ENCODE peak calls at places on chromosomes 12 and 14, in six cellular contexts. One of them, this sample, is unnamed.

GRCh38 chr14:61540931-61541330 is 154.4 kb upstream of the HIF1A start:
- DNase-seq in endothelial cell: no peak
- DNase-seq in retinal pigment epithelial cell: no peak
- DNase-seq in Calu3: no peak
- DNase-seq in cardiac fibroblast: no peak
- DNase-seq in choroid plexus epithelial cell: no peak
- DNase-seq in this sample: no peak

GRCh38 chr14:88804035-88804434 is 11.3 kb upstream of the EML5 start:
- DNase-seq in endothelial cell: no peak
- DNase-seq in retinal pigment epithelial cell: no peak
- DNase-seq in Calu3: no peak
- DNase-seq in cardiac fibroblast: peak; percentile 4
- DNase-seq in choroid plexus epithelial cell: no peak
- DNase-seq in this sample: no peak

GRCh38 chr14:29788093-29788492 is 139.6 kb downstream of the PRKD1 start:
- DNase-seq in endothelial cell: no peak
- DNase-seq in retinal pigment epithelial cell: no peak
- DNase-seq in Calu3: no peak
- DNase-seq in cardiac fibroblast: no peak
- DNase-seq in choroid plexus epithelial cell: no peak
- DNase-seq in this sample: no peak

GRCh38 chr12:168763-169525 is 45.0 kb downstream of the SLC6A12 start:
- DNase-seq in endothelial cell: no peak
- DNase-seq in retinal pigment epithelial cell: no peak
- DNase-seq in Calu3: no peak
- DNase-seq in cardiac fibroblast: no peak
- DNase-seq in choroid plexus epithelial cell: peak; percentile 80
- DNase-seq in this sample: no peak

GRCh38 chr14:60724080-60724618 is at the start of gene SIX4:
- DNase-seq in endothelial cell: peak; percentile 70
- DNase-seq in retinal pigment epithelial cell: no peak
- DNase-seq in Calu3: peak; percentile 75
- DNase-seq in cardiac fibroblast: peak; percentile 80
- DNase-seq in choroid plexus epithelial cell: peak; percentile 89
- DNase-seq in this sample: peak; percentile 37

GRCh38 chr14:99169776-99170356 is 102.1 kb downstream of the BCL11B start:
- DNase-seq in endothelial cell: no peak
- DNase-seq in retinal pigment epithelial cell: no peak
- DNase-seq in Calu3: no peak
- DNase-seq in cardiac fibroblast: no peak
- DNase-seq in choroid plexus epithelial cell: no peak
- DNase-seq in this sample: no peak

GRCh38 chr14:30935445-30935844 is 61.1 kb downstream of the COCH start:
- DNase-seq in endothelial cell: no peak
- DNase-seq in retinal pigment epithelial cell: no peak
- DNase-seq in Calu3: no peak
- DNase-seq in cardiac fibroblast: no peak
- DNase-seq in choroid plexus epithelial cell: no peak
- DNase-seq in this sample: no peak

GRCh38 chr14:45066667-45067066 is 17.2 kb upstream of the PRPF39 start:
- DNase-seq in endothelial cell: no peak
- DNase-seq in retinal pigment epithelial cell: no peak
- DNase-seq in Calu3: no peak
- DNase-seq in cardiac fibroblast: no peak
- DNase-seq in choroid plexus epithelial cell: no peak
- DNase-seq in this sample: no peak

GRCh38 chr12:114911196-114911595 is 227.2 kb upstream of the TBX3 start:
- DNase-seq in endothelial cell: no peak
- DNase-seq in retinal pigment epithelial cell: no peak
- DNase-seq in Calu3: no peak
- DNase-seq in cardiac fibroblast: no peak
- DNase-seq in choroid plexus epithelial cell: no peak
- DNase-seq in this sample: no peak

GRCh38 chr12:4418913-4419312 is 26.7 kb downstream of the FGF6 start:
- DNase-seq in endothelial cell: no peak
- DNase-seq in retinal pigment epithelial cell: no peak
- DNase-seq in Calu3: no peak
- DNase-seq in cardiac fibroblast: no peak
- DNase-seq in choroid plexus epithelial cell: no peak
- DNase-seq in this sample: no peak

GRCh38 chr12:128068211-128068610 is 198.8 kb upstream of the TMEM132C start:
- DNase-seq in endothelial cell: no peak
- DNase-seq in retinal pigment epithelial cell: no peak
- DNase-seq in Calu3: no peak
- DNase-seq in cardiac fibroblast: no peak
- DNase-seq in choroid plexus epithelial cell: no peak
- DNase-seq in this sample: no peak

DNA sequence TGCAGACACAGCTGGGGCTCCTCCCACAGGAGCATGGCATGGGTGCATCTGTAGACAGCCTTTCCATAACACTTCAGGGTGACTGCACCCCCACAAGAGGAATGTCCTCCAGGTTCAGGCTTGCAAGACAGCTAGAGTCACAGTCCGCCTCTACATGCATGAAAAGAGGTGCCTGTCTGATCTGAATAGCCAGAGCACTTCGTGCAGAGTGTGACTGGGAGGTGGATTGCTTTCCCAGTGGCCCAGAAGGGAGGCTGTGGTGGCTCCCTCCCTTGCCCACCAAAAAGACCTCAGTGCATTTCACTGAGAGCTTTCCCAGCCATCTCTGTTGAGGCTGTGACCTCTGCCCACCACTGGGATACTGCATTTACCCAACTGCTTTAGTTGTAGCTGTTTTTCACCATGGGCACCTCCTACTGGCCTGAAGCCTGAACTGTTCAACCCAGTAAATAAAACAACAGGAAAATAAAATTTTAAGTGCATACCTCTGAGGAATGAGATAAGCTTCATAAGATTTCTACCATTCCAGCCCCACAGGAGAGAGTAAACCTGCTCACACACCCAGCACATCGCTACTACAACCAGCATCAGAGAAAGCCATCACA is 14.1 kb downstream of the CEP128 start:
- DNase-seq in endothelial cell: no peak
- DNase-seq in retinal pigment epithelial cell: no peak
- DNase-seq in Calu3: no peak
- DNase-seq in cardiac fibroblast: no peak
- DNase-seq in choroid plexus epithelial cell: no peak
- DNase-seq in this sample: no peak
- TF ChIP-seq CTCF in endothelial cell: peak; percentile 45
- TF ChIP-seq CTCF in retinal pigment epithelial cell: peak; percentile 7
- TF ChIP-seq CTCF in Calu3: no peak
- TF ChIP-seq CTCF in cardiac fibroblast: no peak
- TF ChIP-seq CTCF in choroid plexus epithelial cell: peak; percentile 24
- TF ChIP-seq CTCF in this sample: no peak

GRCh38 chr12:1591029-1591428 is 3.4 kb downstream of the FBXL14 start:
- DNase-seq in endothelial cell: no peak
- DNase-seq in retinal pigment epithelial cell: no peak
- DNase-seq in Calu3: no peak
- DNase-seq in cardiac fibroblast: peak; percentile 75
- DNase-seq in choroid plexus epithelial cell: peak; percentile 57
- DNase-seq in this sample: no peak
- TF ChIP-seq CTCF in endothelial cell: no peak
- TF ChIP-seq CTCF in retinal pigment epithelial cell: peak; percentile 12
- TF ChIP-seq CTCF in Calu3: no peak
- TF ChIP-seq CTCF in cardiac fibroblast: peak; percentile 23
- TF ChIP-seq CTCF in choroid plexus epithelial cell: peak; percentile 35
- TF ChIP-seq CTCF in this sample: peak; percentile 17

DNA sequence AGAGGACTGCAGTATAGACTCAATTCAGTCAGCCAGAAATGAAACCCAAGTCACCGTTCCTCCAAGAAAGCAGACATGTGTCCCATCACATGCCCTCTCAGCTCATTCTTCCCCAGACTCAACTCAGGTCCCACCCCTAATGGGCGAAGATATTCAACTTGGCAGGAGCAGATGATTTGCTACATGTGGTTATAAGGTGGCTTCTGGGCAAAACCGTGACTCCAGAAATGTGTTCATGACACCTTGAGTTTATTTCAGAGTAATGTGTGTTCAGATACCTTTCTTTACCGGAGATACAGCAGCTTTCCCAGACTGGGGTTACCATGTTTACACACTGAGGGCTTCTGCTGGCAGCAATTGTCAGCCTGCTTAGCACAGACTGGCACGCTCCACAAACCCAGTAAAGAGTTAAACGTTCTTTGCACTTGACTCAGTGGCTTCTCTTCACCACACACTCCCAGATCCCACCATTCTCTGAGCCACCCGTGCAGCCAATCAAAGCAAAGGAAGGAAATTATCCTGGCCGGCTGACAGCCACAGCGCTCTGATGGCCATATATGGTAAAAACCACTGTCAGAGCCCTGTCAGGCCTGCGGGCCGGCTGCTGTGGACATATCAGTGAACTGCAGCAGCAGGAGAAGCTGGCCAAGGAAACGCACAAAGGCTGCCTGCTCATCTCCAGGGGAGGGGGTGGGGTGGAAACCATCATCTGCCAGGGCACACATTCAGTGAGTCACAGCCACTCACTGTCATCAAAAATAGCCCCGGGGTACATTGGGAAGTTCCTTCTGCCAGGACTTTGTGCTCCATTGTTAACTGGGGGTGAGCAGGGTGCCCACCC is 39.9 kb downstream of the CORO1C start:
- DNase-seq in endothelial cell: peak; percentile 82
- DNase-seq in retinal pigment epithelial cell: peak; percentile 93
- DNase-seq in Calu3: peak; percentile 86
- DNase-seq in cardiac fibroblast: peak; percentile 99
- DNase-seq in choroid plexus epithelial cell: peak; percentile 99
- DNase-seq in this sample: peak; percentile 96
- TF ChIP-seq CTCF in endothelial cell: peak; percentile 19
- TF ChIP-seq CTCF in retinal pigment epithelial cell: peak; percentile 24
- TF ChIP-seq CTCF in Calu3: peak; percentile 24
- TF ChIP-seq CTCF in cardiac fibroblast: peak; percentile 57
- TF ChIP-seq CTCF in choroid plexus epithelial cell: peak; percentile 40
- TF ChIP-seq CTCF in this sample: peak; percentile 12

DNA sequence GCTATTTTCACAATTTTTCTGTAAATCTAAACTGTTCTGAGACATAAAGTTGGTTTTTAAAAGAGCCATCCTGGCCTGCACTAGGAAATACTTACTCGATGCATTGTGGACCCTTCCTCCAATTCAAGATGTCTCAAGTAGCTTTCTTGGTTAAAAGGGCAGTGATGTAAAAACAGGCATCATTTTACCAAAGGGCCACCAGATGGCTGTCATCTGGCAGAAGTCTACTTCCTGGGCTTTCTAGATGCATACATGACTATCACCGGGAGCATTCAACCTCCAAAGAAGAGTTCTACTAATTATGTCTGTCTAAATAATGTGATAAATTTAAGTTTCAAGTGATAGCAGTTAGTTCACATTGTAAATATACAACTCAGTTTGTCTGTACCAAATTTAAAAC is 96.8 kb upstream of the FRMD6 start:
- DNase-seq in endothelial cell: no peak
- DNase-seq in retinal pigment epithelial cell: no peak
- DNase-seq in Calu3: no peak
- DNase-seq in cardiac fibroblast: peak; percentile 78
- DNase-seq in choroid plexus epithelial cell: peak; percentile 67
- DNase-seq in this sample: no peak
- TF ChIP-seq CTCF in endothelial cell: no peak
- TF ChIP-seq CTCF in retinal pigment epithelial cell: peak; percentile 16
- TF ChIP-seq CTCF in Calu3: no peak
- TF ChIP-seq CTCF in cardiac fibroblast: peak; percentile 20
- TF ChIP-seq CTCF in choroid plexus epithelial cell: peak; percentile 41
- TF ChIP-seq CTCF in this sample: peak; percentile 6

DNA sequence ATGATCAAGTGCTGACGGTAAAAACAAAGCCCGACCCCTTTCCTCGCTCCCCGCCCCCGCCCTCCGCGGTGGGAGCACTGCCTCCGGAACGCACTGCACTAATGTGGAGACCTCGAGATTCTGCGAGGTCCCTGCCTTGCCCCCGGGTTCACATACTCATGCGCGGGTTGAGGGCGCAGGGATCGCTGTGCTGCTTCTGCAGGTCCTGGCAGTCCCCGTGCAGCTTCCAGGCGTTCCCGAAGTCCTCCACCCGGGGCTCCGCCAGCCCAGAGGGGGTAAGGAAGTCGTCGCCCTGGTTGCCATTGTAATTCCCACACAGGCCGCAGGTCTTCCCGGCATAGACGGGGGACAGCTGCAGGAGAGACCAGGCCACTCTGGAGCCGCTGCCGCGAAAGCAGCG is 66.8 kb downstream of the VWF start:
- DNase-seq in endothelial cell: peak; percentile 75
- DNase-seq in retinal pigment epithelial cell: no peak
- DNase-seq in Calu3: no peak
- DNase-seq in cardiac fibroblast: no peak
- DNase-seq in choroid plexus epithelial cell: no peak
- DNase-seq in this sample: no peak
- TF ChIP-seq CTCF in endothelial cell: peak; percentile 46
- TF ChIP-seq CTCF in retinal pigment epithelial cell: peak; percentile 5
- TF ChIP-seq CTCF in Calu3: no peak
- TF ChIP-seq CTCF in cardiac fibroblast: no peak
- TF ChIP-seq CTCF in choroid plexus epithelial cell: no peak
- TF ChIP-seq CTCF in this sample: no peak

GRCh38 chr12:130596241-130596640 is 119.9 kb downstream of the RIMBP2 start:
- DNase-seq in endothelial cell: no peak
- DNase-seq in retinal pigment epithelial cell: no peak
- DNase-seq in Calu3: no peak
- DNase-seq in cardiac fibroblast: no peak
- DNase-seq in choroid plexus epithelial cell: no peak
- DNase-seq in this sample: no peak
- TF ChIP-seq CTCF in endothelial cell: no peak
- TF ChIP-seq CTCF in retinal pigment epithelial cell: no peak
- TF ChIP-seq CTCF in Calu3: no peak
- TF ChIP-seq CTCF in cardiac fibroblast: no peak
- TF ChIP-seq CTCF in choroid plexus epithelial cell: no peak
- TF ChIP-seq CTCF in this sample: no peak

DNA sequence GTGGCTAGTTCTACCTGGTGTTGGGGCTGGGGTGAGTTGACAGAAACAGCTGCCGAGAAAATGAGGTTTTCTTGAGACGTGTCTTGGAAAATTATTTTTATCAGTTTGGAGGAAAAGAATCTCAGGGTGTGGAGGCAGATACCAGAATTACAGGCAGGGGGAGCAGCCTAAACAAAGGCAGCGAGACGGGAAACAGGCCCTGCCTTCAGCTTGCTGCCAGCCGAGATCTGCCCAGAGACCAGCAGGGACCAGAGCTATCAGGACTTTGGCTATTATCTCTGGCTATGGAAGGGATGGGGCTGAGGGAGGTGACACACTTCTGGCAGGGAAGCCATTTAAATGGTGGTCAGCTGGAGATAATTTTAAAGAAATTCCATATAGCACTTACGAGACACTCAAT is 25.7 kb downstream of the SYNDIG1L start:
- DNase-seq in endothelial cell: peak; percentile 31
- DNase-seq in retinal pigment epithelial cell: no peak
- DNase-seq in Calu3: peak; percentile 16
- DNase-seq in cardiac fibroblast: peak; percentile 11
- DNase-seq in choroid plexus epithelial cell: peak; percentile 38
- DNase-seq in this sample: no peak
- TF ChIP-seq CTCF in endothelial cell: no peak
- TF ChIP-seq CTCF in retinal pigment epithelial cell: peak; percentile 16
- TF ChIP-seq CTCF in Calu3: no peak
- TF ChIP-seq CTCF in cardiac fibroblast: peak; percentile 22
- TF ChIP-seq CTCF in choroid plexus epithelial cell: peak; percentile 52
- TF ChIP-seq CTCF in this sample: no peak

This sample was measured in kidney epithelial cell.